ENCODE peak calls at places on chromosome 21, in four cellular contexts. R, E, U and G are unnamed samples.

GRCh38 chr21:30408782-30409494 is 13.1 kb downstream of the KRTAP13-1 start:
- DNase-seq in R (no peak), E (no peak), U (peak), G (peak)

GRCh38 chr21:32270748-32271147 is 8.1 kb downstream of the MIS18A start:
- DNase-seq in U (no peak), R (no peak), E (no peak), G (no peak)

GRCh38 chr21:21734088-21734487 is 735.9 kb downstream of the NCAM2 start:
- DNase-seq in E (no peak), U (no peak), R (no peak), G (no peak)

GRCh38 chr21:18951291-18952038 is 547.9 kb upstream of the TMPRSS15 start:
- DNase-seq in E (no peak), R (no peak), U (peak), G (no peak)

GRCh38 chr21:34365794-34366193 is 2.0 kb downstream of the KCNE2 start:
- DNase-seq in E (no peak), U (peak), R (no peak), G (no peak)

GRCh38 chr21:33228455-33228854 is 1.3 kb upstream of the IFNAR2 start:
- DNase-seq in E (no peak), U (no peak), R (no peak), G (no peak)

GRCh38 chr21:44485254-44485793 is 30.0 kb downstream of the LRRC3 start:
- DNase-seq in E (peak), R (peak), U (peak), G (no peak)

GRCh38 chr21:31343680-31344480 is at the start of gene TIAM1:
- DNase-seq in U (peak), E (peak), R (no peak), G (peak)

GRCh38 chr21:41823166-41823565 is 56.0 kb downstream of the PRDM15 start:
- DNase-seq in E (no peak), U (no peak), R (no peak), G (no peak)

GRCh38 chr21:31493350-31493880 is 149.4 kb upstream of the TIAM1 start:
- DNase-seq in E (no peak), U (no peak), R (no peak), G (no peak)

GRCh38 chr21:45001134-45002095 is 61.6 kb downstream of the SLX9 start:
- DNase-seq in R (peak), E (peak), U (no peak), G (peak)

GRCh38 chr21:44653123-44653522 is 1.3 kb downstream of the KRTAP12-4 start:
- DNase-seq in R (no peak), U (no peak), E (no peak), G (no peak)

GRCh38 chr21:31559368-31560119 is 99.9 kb upstream of the SOD1 start:
- DNase-seq in U (peak), R (peak), E (peak), G (peak)

GRCh38 chr21:17794631-17795030 is 24.5 kb downstream of the C21orf91 start:
- DNase-seq in R (no peak), E (no peak), U (no peak), G (no peak)

GRCh38 chr21:46062471-46063211 is 35.3 kb upstream of the COL6A2 start:
- DNase-seq in E (no peak), U (no peak), R (no peak), G (no peak)

GRCh38 chr21:29338256-29338655 is 39.5 kb downstream of the BACH1 start:
- DNase-seq in U (no peak), E (no peak), R (no peak), G (no peak)

GRCh38 chr21:29333355-29333746 is 34.6 kb downstream of the BACH1 start:
- DNase-seq in E (no peak), U (no peak), R (no peak), G (no peak)

GRCh38 chr21:29335720-29336119 is 37.0 kb downstream of the BACH1 start:
- DNase-seq in E (peak), R (no peak), U (no peak), G (peak)

GRCh38 chr21:29332461-29333354 is 34.0 kb downstream of the BACH1 start:
- DNase-seq in E (peak), U (no peak), R (peak), G (peak)

DNA sequence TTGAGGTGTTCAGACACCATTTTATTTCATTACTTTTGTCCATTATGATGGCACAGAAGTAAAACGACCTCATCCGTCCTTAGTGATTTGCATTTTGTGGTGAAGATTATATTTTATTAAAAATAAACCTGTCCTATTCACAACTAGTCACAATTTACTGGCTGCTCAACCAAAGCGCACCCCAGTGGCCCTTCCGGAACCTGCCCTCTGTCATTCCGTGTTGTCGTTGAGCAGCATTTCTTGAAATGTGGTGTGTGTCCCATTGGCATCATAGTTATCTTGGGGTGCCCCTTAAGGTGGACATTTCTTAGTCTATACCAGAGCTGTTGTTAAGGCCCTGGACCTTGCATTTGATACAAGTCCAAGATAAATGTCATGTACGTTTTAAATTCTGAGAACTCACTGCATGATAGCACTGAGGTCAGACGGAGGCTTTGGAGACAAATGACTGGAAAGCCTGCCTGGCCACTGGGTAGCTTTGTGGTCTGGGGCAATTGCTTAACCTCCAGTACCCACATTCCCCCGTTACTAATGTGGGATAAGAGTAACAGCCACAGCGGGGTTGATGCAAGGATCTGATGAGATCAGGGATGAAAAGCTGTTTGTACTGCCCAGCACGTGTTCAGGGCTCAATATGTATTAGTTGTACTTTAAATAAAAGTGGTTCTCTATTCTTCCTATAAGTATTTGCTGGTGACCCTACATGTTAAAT is 36.2 kb downstream of the BACH1 start:
- DNase-seq in U (no peak), E (peak), R (no peak), G (peak)
- H3K4me2 ChIP-seq in U (no peak), E (peak), R (no peak), G (no peak)

DNA sequence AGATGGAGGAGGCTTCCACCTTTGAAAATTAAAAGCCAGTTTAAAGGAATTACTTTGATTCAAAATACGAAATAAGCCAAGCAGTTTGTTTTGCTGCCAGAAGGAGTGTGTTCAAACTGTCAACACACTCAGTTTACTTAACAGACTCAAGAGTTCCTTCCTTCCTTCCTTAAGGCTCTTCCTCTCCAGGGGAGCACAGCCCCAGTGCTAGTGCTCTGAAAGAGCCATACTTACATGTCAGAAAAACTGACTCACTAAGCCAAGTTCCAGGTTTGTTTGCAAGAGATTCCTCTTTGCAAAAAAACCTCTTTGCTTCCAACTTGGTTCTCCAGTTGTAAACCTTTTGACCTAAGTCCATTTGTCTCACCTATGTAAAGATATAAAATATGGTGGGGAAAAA is 14.3 kb downstream of the SETD4 start:
- DNase-seq in R (peak), U (no peak), E (peak), G (no peak)
- H3K4me2 ChIP-seq in R (no peak), U (no peak), E (no peak), G (no peak)

GRCh38 chr21:37157938-37158337 is 84.9 kb downstream of the TTC3 start:
- DNase-seq in U (no peak), E (no peak), R (no peak), G (no peak)

GRCh38 chr21:37153193-37153934 is 80.3 kb downstream of the TTC3 start:
- DNase-seq in U (no peak), R (peak), E (peak), G (peak)

GRCh38 chr21:37149411-37149810 is 76.4 kb downstream of the TTC3 start:
- DNase-seq in E (peak), U (no peak), R (peak), G (peak)

GRCh38 chr21:37155216-37155615 is 82.2 kb downstream of the TTC3 start:
- DNase-seq in U (no peak), R (no peak), E (peak), G (no peak)

DNA sequence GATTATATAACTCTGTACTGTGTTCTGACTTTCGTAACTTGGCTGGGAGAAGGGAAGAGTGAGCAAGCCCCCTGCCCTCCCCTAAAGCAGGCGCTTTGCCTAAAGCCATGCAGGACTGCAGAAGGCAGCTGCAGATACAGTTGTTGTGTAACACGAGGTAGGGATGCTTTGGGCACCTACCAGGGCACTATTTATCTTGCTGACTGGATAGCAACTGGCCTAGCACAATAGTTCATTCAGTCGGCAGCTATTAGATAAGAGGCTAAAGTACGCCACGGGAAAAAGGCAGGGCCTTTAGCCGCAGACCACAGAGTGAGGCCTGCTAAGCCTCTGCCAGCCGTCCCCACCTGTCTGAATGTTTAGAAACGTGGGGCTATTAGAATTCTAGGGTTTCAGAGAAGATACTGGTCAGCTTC is 80.9 kb downstream of the TTC3 start:
- DNase-seq in U (peak), R (peak), E (peak), G (no peak)
- H3K4me2 ChIP-seq in U (no peak), R (peak), E (no peak), G (no peak)

DNA sequence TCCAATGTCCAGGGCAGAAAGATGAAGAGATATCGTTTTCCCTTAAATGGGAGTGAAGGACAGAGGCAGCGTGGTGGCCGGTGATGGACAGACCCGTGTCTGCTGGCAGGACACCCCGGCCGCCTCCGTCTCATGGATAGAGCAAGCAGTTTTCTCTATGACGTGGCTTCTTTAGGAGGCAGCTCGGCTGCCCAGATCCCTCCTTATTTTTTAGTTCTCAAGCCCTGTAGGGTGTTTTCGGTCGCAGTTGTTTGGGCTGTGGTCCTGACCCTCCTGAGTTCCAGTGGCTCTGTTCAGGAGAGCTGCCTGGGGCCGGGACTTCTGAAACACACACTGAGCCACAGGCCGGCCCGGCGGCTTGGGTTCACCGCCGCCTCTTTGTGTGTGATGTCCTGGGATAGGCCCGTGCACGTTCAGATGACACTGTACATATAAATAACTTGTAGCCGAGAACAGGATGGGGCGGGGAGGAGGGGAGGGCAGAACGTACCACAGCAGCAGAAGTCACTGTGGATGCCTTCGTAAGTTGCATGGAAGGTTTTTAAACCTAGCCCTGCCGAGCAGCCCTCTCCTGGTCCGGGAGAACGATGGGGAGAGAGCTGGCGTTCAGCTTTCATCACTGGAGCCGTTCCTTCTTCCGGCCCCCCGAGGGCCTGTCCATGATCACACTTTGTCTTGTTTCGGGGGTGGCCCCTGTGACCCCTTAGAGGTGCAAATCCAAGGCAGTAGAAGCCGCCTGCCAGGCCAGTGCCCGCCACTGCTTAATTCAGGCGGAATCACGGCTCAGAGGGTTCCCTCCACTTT is 65.2 kb downstream of the SIK1 start:
- DNase-seq in E (peak), R (peak), U (no peak), G (no peak)
- H3K4me2 ChIP-seq in E (peak), R (no peak), U (no peak), G (peak)

DNA sequence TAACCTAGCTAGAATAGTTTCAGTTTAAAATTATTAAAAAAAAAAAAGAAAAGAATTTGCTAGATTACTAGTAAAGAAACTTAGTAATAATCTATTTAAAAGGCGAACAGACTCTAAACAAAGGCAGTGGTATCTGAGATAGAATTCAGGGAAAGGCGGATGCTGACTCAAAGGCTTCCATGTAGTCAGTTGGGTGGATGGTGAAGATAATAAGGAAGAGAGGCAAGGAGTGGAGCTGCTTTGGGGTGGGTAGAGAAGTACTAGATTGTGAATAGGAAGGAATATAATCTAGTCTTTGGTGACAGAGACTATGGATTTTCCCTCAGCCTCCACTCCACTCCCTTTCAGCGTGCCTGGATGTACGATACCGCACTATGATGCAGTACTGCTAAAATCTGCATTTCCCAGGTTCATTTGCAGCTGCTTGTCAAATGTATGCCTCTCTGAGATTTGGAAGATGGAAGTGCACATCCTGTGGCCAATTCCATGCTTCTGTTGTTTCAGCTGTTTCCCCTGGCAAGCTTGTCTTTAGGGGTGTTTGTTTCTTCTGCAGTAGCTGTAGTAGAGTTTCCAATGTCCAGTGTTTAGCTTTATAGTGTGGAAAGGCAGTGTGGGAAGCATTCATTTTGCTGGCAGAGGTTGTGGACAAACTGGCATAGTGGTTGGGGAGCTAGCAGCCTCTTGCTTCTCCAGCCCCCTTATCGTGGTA is 184.6 kb upstream of the NRIP1 start:
- DNase-seq in E (peak), U (no peak), R (peak), G (peak)
- H3K4me2 ChIP-seq in E (no peak), U (no peak), R (no peak), G (no peak)

DNA sequence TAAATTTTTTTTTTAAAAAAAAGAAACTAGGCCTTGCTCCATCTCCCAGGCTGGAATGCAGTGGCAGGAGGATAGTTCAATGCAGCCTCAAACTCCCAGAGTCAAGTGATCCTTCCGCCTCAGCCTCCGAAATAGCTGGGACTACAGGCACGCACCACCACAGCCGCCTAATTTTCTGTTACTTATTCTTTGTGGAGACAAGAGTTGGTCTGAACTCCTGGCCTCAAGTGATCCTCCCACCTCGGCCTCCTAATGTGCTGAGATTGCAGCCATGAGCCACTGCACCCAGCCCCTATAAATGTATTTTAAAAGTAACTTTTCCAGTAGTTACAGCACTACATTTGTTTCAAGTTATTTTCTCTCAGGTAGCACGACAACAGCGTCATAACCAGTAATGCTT is 2.3 kb downstream of the BRWD1 start:
- DNase-seq in R (no peak), E (no peak), U (no peak), G (no peak)
- H3K4me2 ChIP-seq in R (no peak), E (no peak), U (peak), G (no peak)

GRCh38 chr21:37861561-37861960 is 54.7 kb downstream of the KCNJ6 start:
- DNase-seq in E (no peak), U (no peak), R (no peak), G (no peak)

GRCh38 chr21:37860416-37860815 is 55.8 kb downstream of the KCNJ6 start:
- DNase-seq in U (no peak), E (no peak), R (no peak), G (no peak)

DNA sequence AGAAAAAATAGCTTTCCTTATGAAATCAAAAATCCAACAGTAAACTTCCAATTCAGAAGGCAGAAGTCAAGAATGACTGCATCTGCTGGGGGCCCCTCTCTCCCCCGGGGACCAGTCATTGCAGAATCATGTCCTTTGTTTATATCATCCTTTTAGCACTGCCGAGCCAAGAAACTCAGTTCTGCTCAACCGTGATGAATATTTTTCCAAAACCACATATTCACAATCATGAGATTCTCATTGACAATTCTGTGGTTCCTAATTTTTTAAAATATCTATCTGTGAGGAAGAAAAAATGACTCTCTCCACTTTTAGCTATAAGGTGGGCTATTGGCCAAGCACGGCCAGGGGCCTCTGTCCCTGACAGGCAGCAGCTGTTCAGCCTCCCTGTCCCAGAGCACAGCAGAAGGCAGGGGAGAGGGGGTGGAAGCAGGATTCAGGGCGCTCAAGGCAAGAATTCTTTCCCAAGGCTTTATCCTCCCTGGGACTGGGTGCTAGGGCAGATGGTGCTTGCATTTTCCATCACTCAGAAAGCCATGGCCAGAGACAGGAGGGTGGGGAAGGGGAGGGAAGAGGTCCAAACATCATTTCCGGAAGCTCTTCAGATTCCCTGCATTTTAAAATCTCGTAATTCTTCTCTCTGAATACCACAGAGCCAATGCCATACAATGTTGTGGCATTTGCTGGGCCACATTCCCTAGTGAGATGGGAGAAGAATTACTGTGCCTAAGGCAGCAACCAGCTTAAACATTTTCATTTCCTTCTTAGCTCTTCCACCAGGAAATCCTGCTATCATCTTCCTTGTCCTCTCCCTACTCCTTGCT is 60.5 kb downstream of the KCNJ6 start:
- DNase-seq in R (no peak), E (peak), U (peak), G (peak)
- H3K4me2 ChIP-seq in R (no peak), E (peak), U (peak), G (peak)

GRCh38 chr21:16193758-16194606 is 464.2 kb downstream of the USP25 start:
- DNase-seq in R (peak), U (peak), E (peak), G (peak)
- H3K4me2 ChIP-seq in R (peak), U (peak), E (peak), G (peak)